ENCODE peak calls at places on chromosomes 2 and 18, in five cellular contexts. I is NCI-H1092 treated with DMSO at 0.1 percent for 48 hours, C is ecto neural progenitor cell, D is substantia nigra, N is fibroblast of mammary gland. Y is an unnamed sample.

GRCh38 chr2:46298272-46298521 is 990 bp downstream of the EPAS1 start:
- DNase-seq in I (no peak), C (no peak), D (no peak), N (no peak), Y (no peak)

GRCh38 chr2:136247204-136247990 is 129.4 kb upstream of the CXCR4 start:
- DNase-seq in I (no peak), C (no peak), D (no peak), N (peak; percentile 72), Y (no peak)

GRCh38 chr18:65439184-65439583 is 311.6 kb upstream of the CDH7 start:
- DNase-seq in I (no peak), C (no peak), D (no peak), N (peak; percentile 2), Y (no peak)

GRCh38 chr2:183964565-183964964 is 633.8 kb upstream of the ZNF804A start:
- DNase-seq in I (no peak), C (no peak), D (no peak), N (no peak), Y (no peak)

GRCh38 chr2:135685361-135685760 is 56.3 kb upstream of the UBXN4 start:
- DNase-seq in I (no peak), C (no peak), D (no peak), N (peak; percentile 63), Y (no peak)

GRCh38 chr18:22324191-22325131 is 93.3 kb downstream of the CTAGE1 start:
- DNase-seq in I (no peak), C (peak; percentile 76), D (no peak), N (peak; percentile 25), Y (no peak)

GRCh38 chr2:54871457-54872103 is 148.1 kb downstream of the EML6 start:
- DNase-seq in I (peak; percentile 91), C (no peak), D (no peak), N (peak; percentile 78), Y (no peak)

GRCh38 chr18:76259012-76259568 is 236.0 kb downstream of the ZNF516 start:
- DNase-seq in I (no peak), C (no peak), D (no peak), N (no peak), Y (no peak)

GRCh38 chr2:30708491-30709290 is 98.6 kb downstream of the CAPN13 start:
- DNase-seq in I (no peak), C (peak; percentile 32), D (no peak), N (peak; percentile 54), Y (peak; percentile 62)

GRCh38 chr2:73759287-73759764 is 20.6 kb downstream of the DUSP11 start:
- DNase-seq in I (no peak), C (no peak), D (no peak), N (peak; percentile 50), Y (no peak)

GRCh38 chr18:50590625-50591024 is 30.7 kb downstream of the MAPK4 start:
- DNase-seq in I (peak; percentile 68), C (no peak), D (no peak), N (no peak), Y (no peak)

GRCh38 chr18:57705861-57706590 is 84.4 kb upstream of the NARS1 start:
- DNase-seq in I (no peak), C (no peak), D (no peak), N (no peak), Y (no peak)

GRCh38 chr2:479031-479430 is 191.1 kb upstream of the ALKAL2 start:
- DNase-seq in I (no peak), C (no peak), D (no peak), N (no peak), Y (no peak)

GRCh38 chr18:12639990-12640880 is 17.7 kb downstream of the SPIRE1 start:
- DNase-seq in I (no peak), C (no peak), D (no peak), N (peak; percentile 76), Y (no peak)

GRCh38 chr2:217887841-217888665 is 114.7 kb downstream of the TNS1 start:
- DNase-seq in I (no peak), C (no peak), D (no peak), N (peak; percentile 38), Y (no peak)

GRCh38 chr2:20179755-20180594 is 45.0 kb downstream of the SDC1 start:
- DNase-seq in I (no peak), C (peak; percentile 76), D (no peak), N (no peak), Y (no peak)